ENCODE peak calls at places on chromosomes 13 and 19, in ten cellular contexts. S is body of pancreas, W is ascending aorta, D is psoas muscle, Q is tibial nerve, N is H9, U is uterus, B is mammary epithelial cell, L is cardiac muscle cell, T is GM23338. K is an unnamed sample.
A peak's percentile ranks its signal among the peaks of the same experiment; 100 is the strongest.

GRCh38 chr13:40966298-40966697 is 52.8 kb downstream of the ELF1 start:
- DNase-seq in Q (no peak), U (no peak), S (no peak), W (no peak), D (no peak), T (no peak), N (no peak), L (no peak), B (no peak), K (no peak)

GRCh38 chr13:100694722-100695644 is 20.4 kb upstream of the TMTC4 start:
- DNase-seq in S (peak; percentile 32), D (no peak), U (no peak), B (peak; percentile 14), T (peak; percentile 87), W (no peak), Q (no peak), N (peak; percentile 84), L (peak; percentile 97), K (peak; percentile 42)

GRCh38 chr19:18846862-18847515 is 15.2 kb downstream of the UPF1 start:
- DNase-seq in T (peak; percentile 92), U (peak; percentile 82), W (no peak), L (peak; percentile 84), S (peak; percentile 80), D (peak; percentile 83), B (peak; percentile 59), N (peak; percentile 83), Q (peak; percentile 66), K (peak; percentile 81)

GRCh38 chr19:47309038-47309437 is 623 bp upstream of the C5AR1 start:
- DNase-seq in L (peak; percentile 59), B (no peak), T (no peak), W (no peak), S (no peak), D (no peak), Q (no peak), U (no peak), N (no peak), K (no peak)

GRCh38 chr19:4067396-4068057 is 828 bp upstream of the ZBTB7A start:
- DNase-seq in D (peak; percentile 48), W (no peak), U (peak; percentile 55), T (no peak), S (no peak), N (peak; percentile 31), Q (no peak), L (no peak), B (no peak), K (peak; percentile 87)

GRCh38 chr13:28609936-28610335 is 49.0 kb upstream of the POMP start:
- DNase-seq in B (peak; percentile 26), S (no peak), U (no peak), W (no peak), L (peak; percentile 39), T (no peak), N (no peak), Q (no peak), D (no peak), K (no peak)

GRCh38 chr13:29754486-29754806 is 96.0 kb downstream of the UBL3 start:
- DNase-seq in B (no peak), W (no peak), D (no peak), L (peak; percentile 26), Q (no peak), S (no peak), N (peak; percentile 69), T (peak; percentile 79), U (no peak), K (no peak)

GRCh38 chr19:1276620-1277007 is 1.3 kb downstream of the FAM174C start:
- DNase-seq in Q (no peak), B (no peak), S (no peak), T (no peak), U (no peak), D (no peak), W (no peak), L (no peak), N (no peak), K (no peak)

GRCh38 chr19:10230155-10230903 is 802 bp downstream of the S1PR2 start:
- DNase-seq in L (peak; percentile 75), W (no peak), T (peak; percentile 87), D (peak; percentile 56), Q (peak; percentile 40), S (peak; percentile 28), U (peak; percentile 80), N (peak; percentile 77), B (no peak), K (no peak)

GRCh38 chr19:13850910-13851753 is 25.8 kb upstream of the NANOS3 start:
- DNase-seq in U (peak; percentile 92), L (peak; percentile 92), Q (peak; percentile 80), N (peak; percentile 81), B (peak; percentile 95), T (no peak), S (peak; percentile 91), W (peak; percentile 77), D (peak; percentile 92), K (peak; percentile 90)

DNA sequence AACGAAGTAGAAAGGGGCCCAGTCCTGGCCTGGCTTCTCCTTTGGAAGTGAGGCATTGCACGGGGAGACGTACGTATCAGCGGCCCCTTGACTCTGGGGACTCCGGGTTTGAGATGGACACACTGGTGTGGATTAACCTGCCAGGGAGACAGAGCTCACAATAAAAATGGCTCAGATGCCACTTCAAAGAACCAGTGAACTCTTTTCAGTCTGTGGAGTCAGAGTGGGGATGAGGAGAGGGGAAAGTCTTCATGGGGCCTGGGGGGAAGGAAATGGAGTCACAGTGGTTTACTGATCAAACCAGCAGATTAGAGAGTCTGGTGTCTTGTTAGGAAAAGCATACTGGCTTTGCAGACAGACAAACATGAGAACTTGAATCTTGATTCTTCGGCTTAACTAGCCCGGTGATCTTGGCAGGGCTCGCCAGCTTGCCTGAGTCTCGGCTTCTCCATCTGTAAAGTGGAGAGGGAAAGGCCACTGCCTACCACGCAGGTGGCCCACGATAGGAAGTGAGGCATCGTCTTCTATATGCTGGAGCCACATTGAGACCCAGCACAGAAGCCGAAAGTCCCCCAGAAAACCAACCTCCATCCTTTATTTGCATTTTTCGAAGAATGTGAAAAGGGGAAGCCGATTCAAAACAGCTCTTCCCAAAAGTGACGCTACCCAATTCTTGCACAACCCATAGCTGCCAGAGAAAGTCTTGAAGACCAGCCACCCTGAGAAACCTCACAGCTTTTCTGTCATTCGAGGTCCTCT is at the start of gene FFAR1:
- DNase-seq in Q (no peak), S (peak; percentile 68), T (no peak), B (no peak), D (no peak), N (peak; percentile 19), U (no peak), W (no peak), L (no peak), K (no peak)
- H3K4me1 ChIP-seq in Q (no peaks in the 10 kb centered on the region), S (no peaks in the 10 kb centered on the region), T (no peaks in the 10 kb centered on the region), B (no peaks in the 10 kb centered on the region), D (no peaks in the 10 kb centered on the region), N (no peaks in the 10 kb centered on the region), U (no peaks in the 10 kb centered on the region), W (no peaks in the 10 kb centered on the region), L (no peaks in the 10 kb centered on the region), K (no peaks in the 10 kb centered on the region)

DNA sequence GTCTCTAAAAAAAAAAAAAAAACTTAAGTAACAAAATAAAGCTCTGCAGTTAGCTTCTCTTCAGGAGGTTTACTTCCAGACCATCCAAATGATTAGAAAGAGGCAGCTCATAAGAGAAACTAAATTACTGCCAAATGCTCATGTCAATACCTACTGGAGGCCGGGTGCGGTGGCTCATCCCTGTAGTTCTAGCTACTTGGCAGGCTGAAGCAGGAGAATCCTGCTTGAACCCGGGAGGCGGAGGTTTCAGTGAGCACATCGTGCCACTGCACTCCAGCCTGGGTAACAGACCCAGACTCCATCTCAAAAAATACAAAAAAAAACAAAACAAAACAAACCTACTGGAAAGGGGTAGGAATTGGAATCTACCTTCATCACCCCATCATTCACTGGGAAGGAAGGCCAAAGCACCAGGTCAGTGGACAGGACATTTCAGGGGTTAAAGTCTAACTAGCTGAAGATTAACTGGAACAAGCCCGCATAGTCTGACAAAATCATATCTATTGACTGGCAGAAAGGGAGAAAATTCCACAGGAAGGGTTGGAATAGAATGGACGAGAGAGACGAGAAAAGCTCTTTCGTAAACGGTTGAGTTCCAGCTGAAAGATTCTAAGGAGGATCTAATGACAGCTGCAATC is 1.3 kb downstream of the ZFP14 start:
- DNase-seq in Q (no peak), L (no peak), N (no peak), S (no peak), T (no peak), B (no peak), W (no peak), D (no peak), U (no peak), K (no peak)
- H3K27ac ChIP-seq in Q (peak overlapping the region; percentile 87), L (peak overlapping the region; percentile 90), N (no peak overlapping the region), S (peak overlapping the region; percentile 84), T (no peak overlapping the region), B (no peak overlapping the region), W (peak overlapping the region; percentile 89), D (no peak overlapping the region), U (peak overlapping the region; percentile 78), K (no peak overlapping the region)

DNA sequence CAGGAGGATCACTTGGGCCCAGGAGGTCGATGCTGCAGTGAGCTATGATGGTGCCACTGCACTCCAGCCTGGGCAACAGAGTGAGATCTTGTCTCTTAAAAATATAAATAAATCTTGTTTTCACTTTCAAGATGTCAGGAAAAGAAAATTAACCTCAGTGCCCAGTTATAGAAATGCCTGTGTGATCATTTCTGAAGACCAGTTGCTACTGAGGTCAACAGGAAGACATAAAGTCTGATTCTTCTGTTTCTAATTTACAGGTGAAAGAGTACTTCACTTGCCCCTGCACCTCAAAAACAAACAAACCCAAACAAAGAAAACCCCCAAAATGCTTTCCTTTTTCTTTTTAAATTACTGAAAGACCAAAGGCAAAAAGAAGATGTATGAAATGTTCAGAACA is 174.3 kb upstream of the NBEA start:
- DNase-seq in D (no peak), T (no peak), S (no peak), L (no peak), U (no peak), Q (no peak), N (no peak), W (no peak), B (no peak), K (no peak)
- TF ChIP-seq CTCF in D (no peak), T (no peak), S (no peak), L (no peak), U (no peak), Q (no peak), N (no peak), W (no peak), B (no peak), K (no peak)

GRCh38 chr19:35743640-35744306 is 1.4 kb downstream of the U2AF1L4 start:
- DNase-seq in U (no peak), Q (no peak), N (no peak), D (no peak), L (no peak), W (no peak), S (no peak), B (no peak), T (no peak), K (no peak)
- H3K4me1 ChIP-seq in U (peaks cover 22% of the 10 kb centered on the region), Q (no peaks in the 10 kb centered on the region), N (peaks cover 4% of the 10 kb centered on the region), D (peaks cover 42% of the 10 kb centered on the region), L (peaks cover 3% of the 10 kb centered on the region), W (peaks cover 10% of the 10 kb centered on the region), S (peaks cover 45% of the 10 kb centered on the region), B (peaks cover 17% of the 10 kb centered on the region), T (peaks cover 14% of the 10 kb centered on the region), K (peaks cover 18% of the 10 kb centered on the region)